ENCODE peak calls at places on chromosome 16, in seven cellular contexts. E is CD4-positive, alpha-beta T cell; W is type B pancreatic cell; R is breast epithelium; P is AG04449; C is OCI-LY7; F is MCF 10A. O is an unnamed sample.
A peak's percentile ranks its signal among the peaks of the same experiment; 100 is the strongest.

GRCh38 chr16:89982318-89982717 is 33.8 kb downstream of the DEF8 start:
- DNase-seq in E (no peak), W (no peak), R (no peak), P (no peak), C (no peak), F (no peak), O (peak; percentile 90)

GRCh38 chr16:48963306-48963705 is 318.3 kb downstream of the CBLN1 start:
- DNase-seq in E (no peak), W (no peak), R (no peak), P (no peak), C (no peak), F (peak; percentile 64), O (peak; percentile 61)

GRCh38 chr16:53372942-53373871 is 61.1 kb upstream of the RBL2 start:
- DNase-seq in E (peak; percentile 65), W (no peak), R (peak; percentile 69), P (no peak), C (no peak), F (peak; percentile 62), O (peak; percentile 73)

GRCh38 chr16:57918994-57919393 is 51.9 kb downstream of the CNGB1 start:
- DNase-seq in E (no peak), W (no peak), R (no peak), P (no peak), C (no peak), F (peak; percentile 28), O (no peak)

GRCh38 chr16:81601008-81601428 is 156.4 kb downstream of the CMIP start:
- DNase-seq in E (no peak), W (no peak), R (peak; percentile 53), P (no peak), C (no peak), F (peak; percentile 86), O (peak; percentile 97)

GRCh38 chr16:78786635-78787034 is 687.2 kb downstream of the WWOX start:
- DNase-seq in E (no peak), W (no peak), R (no peak), P (no peak), C (no peak), F (peak; percentile 20), O (no peak)

GRCh38 chr16:78768723-78769122 is 669.3 kb downstream of the WWOX start:
- DNase-seq in E (no peak), W (no peak), R (no peak), P (no peak), C (no peak), F (no peak), O (no peak)

GRCh38 chr16:87072101-87072500 is 245.1 kb downstream of the C16orf95 start:
- DNase-seq in E (no peak), W (no peak), R (no peak), P (no peak), C (no peak), F (no peak), O (no peak)

GRCh38 chr16:83552193-83552592 is 255.6 kb upstream of the HSBP1 start:
- DNase-seq in E (no peak), W (no peak), R (no peak), P (peak; percentile 31), C (no peak), F (peak; percentile 21), O (peak; percentile 57)

GRCh38 chr16:66130296-66130910 is 236.1 kb upstream of the CDH5 start:
- DNase-seq in E (no peak), W (no peak), R (no peak), P (no peak), C (no peak), F (no peak), O (no peak)

GRCh38 chr16:81551141-81551808 is 106.7 kb downstream of the CMIP start:
- DNase-seq in E (no peak), W (no peak), R (no peak), P (no peak), C (no peak), F (no peak), O (peak; percentile 82)

GRCh38 chr16:48014349-48015135 is 141.3 kb downstream of the ABCC12 start:
- DNase-seq in E (no peak), W (no peak), R (no peak), P (no peak), C (no peak), F (peak; percentile 88), O (peak; percentile 98)

GRCh38 chr16:24847358-24847664 is 1.5 kb downstream of the SLC5A11 start:
- DNase-seq in E (no peak), W (no peak), R (no peak), P (no peak), C (no peak), F (no peak), O (no peak)

GRCh38 chr16:81703177-81704155 is 75.6 kb upstream of the PLCG2 start:
- DNase-seq in E (no peak), W (no peak), R (no peak), P (peak; percentile 69), C (no peak), F (peak; percentile 46), O (peak; percentile 52)

GRCh38 chr16:12255473-12255872 is 278.9 kb downstream of the SNX29 start:
- DNase-seq in E (no peak), W (no peak), R (peak; percentile 2), P (no peak), C (peak; percentile 51), F (no peak), O (no peak)

GRCh38 chr16:87406495-87407088 is 14.5 kb downstream of the MAP1LC3B start:
- DNase-seq in E (no peak), W (no peak), R (no peak), P (no peak), C (no peak), F (no peak), O (no peak)

GRCh38 chr16:19520861-19521331 is 1.0 kb downstream of the GDE1 start:
- DNase-seq in E (no peak), W (no peak), R (no peak), P (no peak), C (peak; percentile 10), F (peak; percentile 28), O (peak; percentile 55)

GRCh38 chr16:3256146-3256875 is at the start of gene MEFV:
- DNase-seq in E (no peak), W (no peak), R (no peak), P (no peak), C (no peak), F (peak; percentile 94), O (peak; percentile 38)

GRCh38 chr16:14196539-14196938 is 125.4 kb downstream of the MRTFB start:
- DNase-seq in E (no peak), W (no peak), R (no peak), P (no peak), C (peak; percentile 54), F (no peak), O (no peak)

GRCh38 chr16:23302045-23302956 is at the start of gene SCNN1B:
- DNase-seq in E (no peak), W (no peak), R (no peak), P (no peak), C (no peak), F (no peak), O (no peak)
- TF ChIP-seq CTCF in E (no peak), W (no peak), R (no peak), P (no peak), C (no peak), F (no peak), O (no peak)

DNA sequence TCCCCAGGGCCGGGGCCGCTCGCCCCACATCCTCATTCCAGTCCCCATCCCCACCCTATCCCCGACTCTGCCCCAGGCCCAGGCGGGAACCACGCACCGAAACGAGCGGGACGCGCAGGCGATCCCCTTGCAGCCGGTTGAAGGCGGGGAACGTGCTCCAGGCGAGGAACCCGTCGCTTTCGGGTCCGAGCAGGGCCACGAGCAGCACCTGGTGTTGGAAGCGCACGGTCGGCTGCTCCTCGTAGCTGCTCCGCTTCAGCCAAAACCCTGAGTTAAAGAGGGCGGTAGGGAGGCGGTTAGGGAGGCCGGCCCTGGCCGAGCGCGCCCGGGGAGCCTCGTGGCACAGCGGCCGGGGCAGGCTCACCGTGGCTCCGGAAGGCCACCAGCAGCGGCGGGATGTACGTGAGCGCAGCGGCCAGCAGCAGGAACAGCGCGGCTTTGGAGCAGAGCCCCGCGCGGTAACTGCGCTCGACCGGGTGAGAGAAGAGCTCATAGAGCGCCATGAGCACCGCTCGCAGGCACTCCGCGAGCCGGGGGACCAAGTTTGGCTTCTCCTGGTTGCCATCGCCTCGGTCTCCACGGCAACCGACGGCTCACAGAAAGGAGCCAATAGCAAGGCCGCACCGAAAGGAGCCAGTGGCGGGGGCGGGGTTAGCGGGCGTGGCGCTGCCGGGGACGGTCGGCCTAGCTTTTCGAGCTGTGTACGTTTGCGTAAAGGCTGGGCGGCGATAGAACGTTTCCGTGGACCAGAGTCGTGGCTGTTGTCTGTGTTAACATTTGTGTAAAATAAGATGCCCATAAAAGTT is at the start of gene TMEM231:
- DNase-seq in E (peak; percentile 96), W (peak; percentile 95), R (peak; percentile 96), P (peak; percentile 29), C (peak; percentile 95), F (peak; percentile 94), O (peak; percentile 96)
- TF ChIP-seq CTCF in E (no peak), W (no peak), R (no peak), P (peak; percentile 3), C (peak; percentile 20), F (no peak), O (no peak)

GRCh38 chr16:54817432-54817831 is 113.2 kb upstream of the IRX5 start:
- DNase-seq in E (no peak), W (no peak), R (no peak), P (no peak), C (peak; percentile 38), F (peak; percentile 69), O (peak; percentile 70)
- TF ChIP-seq CTCF in E (no peak), W (peak; percentile 66), R (peak; percentile 59), P (peak; percentile 39), C (peak; percentile 62), F (peak; percentile 42), O (peak; percentile 72)

GRCh38 chr16:71482569-71482968 is 6.6 kb downstream of the ZNF19 start:
- DNase-seq in E (no peak), W (no peak), R (no peak), P (no peak), C (no peak), F (no peak), O (no peak)

GRCh38 chr16:71479420-71479819 is 9.7 kb downstream of the ZNF19 start:
- DNase-seq in E (no peak), W (no peak), R (no peak), P (no peak), C (peak; percentile 32), F (peak; percentile 44), O (peak; percentile 49)

GRCh38 chr16:71489122-71489521 is at the start of gene ZNF19:
- DNase-seq in E (no peak), W (no peak), R (no peak), P (no peak), C (no peak), F (no peak), O (no peak)

GRCh38 chr16:71484006-71484893 is 4.9 kb downstream of the ZNF19 start:
- DNase-seq in E (peak; percentile 64), W (peak; percentile 78), R (peak; percentile 76), P (peak; percentile 82), C (peak; percentile 90), F (peak; percentile 88), O (peak; percentile 93)
- TF ChIP-seq CTCF in E (no peak), W (no peak), R (no peak), P (no peak), C (no peak), F (no peak), O (no peak)

O was measured in epithelial cell of esophagus.